ENCODE peak calls at places on chromosome 7, in six cellular contexts. I is aorta, Q is cardiac fibroblast, Y is hepatocyte, Z is brain microvascular endothelial cell, D is AG10803. T is an unnamed sample.

GRCh38 chr7:44772867-44773266 is 23.6 kb upstream of the PPIA start:
- DNase-seq in Q (no peak), I (no peak), Y (no peak), D (no peak), Z (no peak), T (no peak)

GRCh38 chr7:29557954-29558353 is 5.7 kb upstream of the PRR15 start:
- DNase-seq in Z (no peak), Y (peak), I (peak), Q (peak), D (peak), T (no peak)

GRCh38 chr7:65746398-65746669 is 126.5 kb upstream of the VKORC1L1 start:
- DNase-seq in D (peak), Q (peak), Y (no peak), I (no peak), Z (peak), T (no peak)

GRCh38 chr7:100745184-100745583 is 11.8 kb downstream of the ZAN start:
- DNase-seq in Z (peak), Q (peak), I (peak), D (peak), Y (no peak), T (no peak)

GRCh38 chr7:43721193-43721806 is 8.0 kb downstream of the COA1 start:
- DNase-seq in D (peak), I (no peak), Q (peak), Z (peak), Y (peak), T (peak)

GRCh38 chr7:100583132-100584045 is 2.5 kb downstream of the LRCH4 start:
- DNase-seq in I (peak), D (no peak), Q (peak), Z (peak), Y (peak), T (no peak)

GRCh38 chr7:47951374-47951773 is 3.1 kb upstream of the PKD1L1 start:
- DNase-seq in I (no peak), Z (no peak), Q (no peak), D (no peak), Y (peak), T (peak)

GRCh38 chr7:129169171-129169643 is 19.2 kb upstream of the SMO start:
- DNase-seq in Y (peak), Q (no peak), D (no peak), Z (no peak), I (peak), T (no peak)

GRCh38 chr7:77759294-77759889 is 38.8 kb downstream of the TMEM60 start:
- DNase-seq in I (no peak), Z (peak), Y (peak), Q (peak), D (peak), T (peak)

GRCh38 chr7:101094791-101095375 is 9.6 kb downstream of the TRIM56 start:
- DNase-seq in I (peak), Z (peak), Y (peak), Q (peak), D (peak), T (no peak)

GRCh38 chr7:103706805-103707204 is 260.8 kb upstream of the SLC26A5 start:
- DNase-seq in Y (no peak), I (no peak), Z (no peak), D (no peak), Q (no peak), T (no peak)

GRCh38 chr7:43278088-43278644 is 165.7 kb downstream of the HECW1 start:
- DNase-seq in Y (no peak), Q (no peak), Z (no peak), D (no peak), I (no peak), T (no peak)

GRCh38 chr7:51011710-51012350 is 229.1 kb upstream of the GRB10 start:
- DNase-seq in Z (no peak), Q (no peak), Y (no peak), I (no peak), D (no peak), T (no peak)

GRCh38 chr7:9523579-9523978 is 1090.2 kb downstream of the NXPH1 start:
- DNase-seq in Q (no peak), D (no peak), Z (no peak), I (no peak), Y (no peak), T (no peak)

GRCh38 chr7:98251251-98251843 is 685 bp downstream of the TECPR1 start:
- DNase-seq in Z (peak), I (no peak), D (no peak), Q (peak), Y (no peak), T (no peak)

GRCh38 chr7:145339319-145339718 is 503.5 kb upstream of the TPK1 start:
- DNase-seq in Z (no peak), Q (no peak), D (no peak), I (no peak), Y (no peak), T (no peak)

GRCh38 chr7:30658471-30659074 is 23.7 kb downstream of the CRHR2 start:
- DNase-seq in D (no peak), I (no peak), Y (no peak), Z (no peak), Q (no peak), T (no peak)

GRCh38 chr7:4641091-4641666 is 40.9 kb upstream of the FOXK1 start:
- DNase-seq in Z (no peak), I (no peak), Y (no peak), D (no peak), Q (no peak), T (no peak)

GRCh38 chr7:111835066-111835465 is 272.8 kb upstream of the IMMP2L start:
- DNase-seq in Y (no peak), D (peak), Z (peak), I (no peak), Q (peak), T (no peak)

GRCh38 chr7:66871076-66871475 is 49.9 kb upstream of the TMEM248 start:
- DNase-seq in Q (peak), D (no peak), Z (no peak), Y (no peak), I (no peak), T (no peak)

GRCh38 chr7:94394399-94395140 is at the start of gene COL1A2:
- DNase-seq in Z (peak), D (peak), Y (peak), Q (peak), I (peak), T (no peak)

GRCh38 chr7:94396044-94396443 is 1.3 kb downstream of the COL1A2 start:
- DNase-seq in I (no peak), Q (peak), Z (peak), D (peak), Y (peak), T (no peak)

GRCh38 chr7:94394058-94394398 is 667 bp upstream of the COL1A2 start:
- DNase-seq in I (peak), D (peak), Z (no peak), Q (peak), Y (peak), T (no peak)

GRCh38 chr7:94396606-94397005 is 1.9 kb downstream of the COL1A2 start:
- DNase-seq in Q (peak), I (no peak), D (peak), Z (no peak), Y (no peak), T (no peak)

DNA sequence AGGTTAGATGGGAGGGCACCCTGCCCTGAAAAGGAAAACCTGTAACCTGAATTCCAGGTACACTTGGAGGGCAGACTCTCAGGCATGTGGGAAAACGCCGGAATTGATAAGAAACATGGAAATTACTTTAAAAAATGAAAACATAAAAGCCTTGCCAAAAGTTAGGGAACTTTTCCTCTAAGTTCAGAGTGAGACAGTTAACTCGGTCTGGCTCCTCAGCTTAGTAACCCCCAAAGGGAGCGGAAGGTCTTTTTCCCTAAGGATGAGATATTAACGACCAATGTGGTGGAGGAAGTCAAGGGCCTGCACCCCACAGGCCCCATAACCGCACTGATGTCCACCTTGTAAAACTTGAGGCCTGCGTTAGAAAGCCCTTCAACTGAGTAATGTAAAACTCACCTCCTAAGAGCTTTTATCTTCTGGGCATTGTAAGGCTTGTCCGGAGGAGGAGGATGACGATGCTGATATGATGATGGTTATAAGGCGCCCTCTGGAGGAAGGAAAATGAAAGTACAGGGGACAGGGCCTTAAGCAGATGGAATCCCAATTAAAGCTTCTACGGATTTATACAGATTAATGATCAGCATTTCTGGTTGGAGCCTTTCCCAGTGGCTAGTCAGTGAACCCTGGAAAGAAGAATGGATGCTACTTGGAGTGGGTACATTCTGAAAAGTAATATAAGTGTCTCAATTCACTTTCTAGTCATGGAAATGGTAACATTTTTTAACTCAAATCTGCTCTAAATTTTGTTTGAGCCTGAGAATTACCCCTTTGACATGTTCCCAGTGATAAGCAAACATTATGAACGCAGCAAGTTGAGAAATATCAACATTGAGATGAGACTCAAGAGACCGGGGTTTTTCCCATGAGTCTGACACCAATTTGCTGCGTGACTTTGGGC is 696 bp downstream of the COL1A2 start:
- DNase-seq in I (peak), Y (peak), Z (peak), D (peak), Q (peak), T (peak)
- H3K4me3 ChIP-seq in I (peak), Y (peak), Z (peak), D (peak), Q (peak), T (no peak)

DNA sequence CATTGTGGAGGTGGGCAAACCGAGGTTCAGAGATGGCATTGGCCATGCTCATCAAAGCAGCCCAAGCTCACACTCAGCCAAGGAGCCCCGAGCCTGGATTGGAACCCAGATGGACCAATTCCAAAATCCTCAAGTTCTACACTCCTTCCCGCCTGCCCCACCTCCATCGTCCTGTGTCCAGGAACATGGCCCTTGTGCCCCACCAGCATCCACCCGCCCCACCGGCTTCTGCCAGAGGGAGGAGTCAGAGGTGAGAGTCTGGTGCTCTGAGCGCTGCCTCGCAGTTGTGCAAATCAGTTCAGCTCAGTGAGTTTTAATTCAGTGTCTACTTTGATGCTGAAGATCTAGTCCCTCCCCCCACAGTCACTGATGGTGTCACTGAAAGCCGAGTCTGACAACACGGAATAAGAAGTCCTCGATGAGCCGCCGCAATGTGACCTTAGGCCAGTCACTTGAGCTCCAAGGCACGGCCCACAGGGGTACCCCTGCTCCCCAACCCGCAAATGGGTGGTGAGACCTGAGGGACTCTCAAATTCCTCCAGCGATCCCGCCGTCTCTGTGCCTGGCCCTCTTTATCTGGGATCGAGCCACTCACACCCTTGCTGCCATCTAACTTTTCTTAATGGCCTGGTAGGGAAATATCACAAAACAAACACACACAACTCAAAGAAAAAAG is 26.3 kb downstream of the PRKAG2 start:
- DNase-seq in Y (no peak), I (peak), Z (no peak), Q (no peak), D (no peak), T (no peak)
- H3K4me3 ChIP-seq in Y (no peak), I (no peak), Z (no peak), Q (no peak), D (no peak), T (no peak)

GRCh38 chr7:122307228-122307619 is 2.7 kb upstream of the FEZF1 start:
- DNase-seq in D (no peak), I (no peak), Y (no peak), Z (no peak), Q (no peak), T (no peak)
- H3K4me3 ChIP-seq in D (no peak), I (no peak), Y (no peak), Z (no peak), Q (no peak), T (no peak)

DNA sequence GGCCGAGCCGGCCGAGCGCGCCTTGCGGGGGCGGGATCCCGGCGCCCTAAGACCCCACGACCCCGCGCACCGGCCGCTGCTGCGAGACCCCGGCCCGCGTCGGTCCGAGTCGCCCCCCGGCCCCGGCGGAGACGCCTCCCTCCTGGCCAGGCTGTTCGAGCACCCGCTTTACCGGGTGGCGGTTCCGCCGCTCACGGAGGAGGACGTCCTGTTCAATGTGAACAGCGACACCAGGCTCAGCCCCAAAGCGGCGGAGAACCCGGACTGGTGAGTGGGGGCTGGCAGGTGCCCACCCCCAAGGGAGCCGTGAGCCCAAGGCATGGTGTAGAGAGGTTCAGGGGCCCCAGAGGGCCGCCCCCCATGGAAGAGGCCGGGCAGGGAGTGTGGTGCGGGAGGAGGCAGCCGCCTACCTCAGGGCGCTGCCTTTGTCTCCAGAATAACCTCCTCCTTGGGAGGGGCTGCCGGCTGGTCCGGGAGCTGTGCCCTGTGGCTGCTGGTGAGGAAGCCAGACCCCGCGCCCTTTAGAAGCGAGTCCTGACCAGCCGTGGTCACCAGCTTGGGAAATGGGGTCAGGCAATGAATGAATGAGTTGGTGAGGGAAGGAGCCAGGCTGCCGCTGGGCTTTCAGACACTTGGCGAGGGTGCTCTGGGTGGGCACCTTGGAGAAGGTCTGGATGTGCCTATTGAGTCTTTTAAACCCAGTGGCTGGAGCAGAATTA is 1.3 kb downstream of the FAM20C start:
- DNase-seq in Y (peak), Q (peak), D (no peak), Z (no peak), I (no peak), T (no peak)
- H3K4me3 ChIP-seq in Y (peak), Q (peak), D (peak), Z (peak), I (peak), T (peak)